ENCODE peak calls at places on chromosomes 12 and 14, in ten cellular contexts. D is activated T-helper 1 cell treated with anti-CD3 and anti-CD28 coated beads, Interleukin-2, amount 50 U/mL, for 16 hours; S is EL; E is memory B cell; Z is T-helper 1 cell; T is AG08396; V is M059J; J is astrocyte of the spinal cord; U is stromal cell of bone marrow; W is NCI-H1105 treated with DMSO at 0.1 percent for 48 hours. K is an unnamed sample.

GRCh38 chr12:68636268-68636667 is 25.6 kb downstream of the RAP1B start:
- DNase-seq in D (no peak), U (peak; percentile 19), E (no peak), Z (no peak), W (no peak), S (peak; percentile 69), T (no peak), J (peak; percentile 45), V (peak; percentile 77), K (no peak)

GRCh38 chr12:108738165-108738564 is 6.8 kb upstream of the CORO1C start:
- DNase-seq in W (no peak), E (no peak), D (no peak), T (no peak), J (no peak), Z (no peak), V (no peak), U (no peak), S (no peak), K (no peak)

GRCh38 chr12:28569698-28570411 is 379.6 kb downstream of the CCDC91 start:
- DNase-seq in T (peak; percentile 53), V (peak; percentile 15), S (peak; percentile 79), D (no peak), Z (no peak), U (peak; percentile 49), W (no peak), E (no peak), J (peak; percentile 32), K (no peak)

GRCh38 chr12:2183556-2184541 is 131.1 kb downstream of the CACNA1C start:
- DNase-seq in D (no peak), Z (no peak), T (peak; percentile 66), V (no peak), W (no peak), S (peak; percentile 32), U (no peak), J (peak; percentile 59), E (no peak), K (no peak)

GRCh38 chr14:37051153-37051552 is 121.3 kb downstream of the SLC25A21 start:
- DNase-seq in D (no peak), W (no peak), S (no peak), U (no peak), Z (no peak), V (no peak), E (no peak), T (no peak), J (peak; percentile 37), K (no peak)

GRCh38 chr14:21255385-21256101 is 13.7 kb downstream of the HNRNPC start:
- DNase-seq in V (no peak), D (no peak), E (no peak), W (no peak), T (no peak), U (no peak), J (no peak), Z (no peak), S (peak; percentile 65), K (no peak)

GRCh38 chr14:95044463-95045254 is 112.7 kb downstream of the DICER1 start:
- DNase-seq in U (no peak), E (no peak), J (no peak), S (no peak), D (no peak), T (no peak), V (no peak), Z (no peak), W (no peak), K (no peak)

GRCh38 chr12:100127766-100128508 is 14.7 kb downstream of the BLTP3B start:
- DNase-seq in T (peak; percentile 16), S (peak; percentile 48), W (no peak), D (no peak), V (no peak), U (peak; percentile 42), Z (no peak), E (no peak), J (peak; percentile 26), K (no peak)

GRCh38 chr14:105480807-105481801 is 5.6 kb upstream of the CRIP1 start:
- DNase-seq in T (peak; percentile 94), E (peak; percentile 99), U (peak; percentile 75), D (peak; percentile 85), W (peak; percentile 90), J (peak; percentile 91), V (peak; percentile 84), S (peak; percentile 82), Z (peak; percentile 89), K (peak; percentile 84)

GRCh38 chr14:83491091-83491490 is 1957.4 kb upstream of the SEL1L start:
- DNase-seq in E (no peak), T (no peak), U (no peak), Z (no peak), D (no peak), S (no peak), W (no peak), V (no peak), J (no peak), K (no peak)

GRCh38 chr14:99188721-99189120 is 83.3 kb downstream of the BCL11B start:
- DNase-seq in J (no peak), E (no peak), D (no peak), V (no peak), W (no peak), Z (no peak), S (no peak), T (no peak), U (no peak), K (no peak)

K was measured in adrenal gland.